ENCODE peak calls at places on chromosomes 5 and 9, in eight cellular contexts. Y is hippocampal formation; E is A673; W is MG63; L is M059J; R is stimulated activated naive CD8-positive, alpha-beta T cell treated with anti-CD3 and anti-CD28 coated beads, Interleukin-15, Interleukin-2, amounts not matched to agents 100 U/mL and 50 U/mL, for 24 hours; Q is activated T-cell treated with anti-CD3 and anti-CD28 coated beads, Interleukin-2, amount 50 U/mL, for 24 hours; M is stimulated activated CD8-positive, alpha-beta memory T cell treated with anti-CD3 and anti-CD28 coated beads, Interleukin-15, amount 100 ng/mL, for 1 hour. A is an unnamed sample.

GRCh38 chr9:1173986-1174385 is 123.8 kb downstream of the DMRT2 start:
- DNase-seq in R (no peak), M (no peak), Y (no peak), Q (no peak), L (no peak), W (no peak), E (no peak), A (no peak)

GRCh38 chr5:418681-419121 is 24.3 kb upstream of the EXOC3 start:
- DNase-seq in L (peak), Y (no peak), R (no peak), Q (no peak), M (no peak), W (no peak), E (no peak), A (no peak)

GRCh38 chr5:176618783-176619182 is 8.8 kb upstream of the GPRIN1 start:
- DNase-seq in L (peak), Y (no peak), M (no peak), E (no peak), W (no peak), Q (no peak), R (no peak), A (no peak)

GRCh38 chr5:149799119-149799623 is 69.1 kb downstream of the PPARGC1B start:
- DNase-seq in Y (no peak), L (peak), E (peak), Q (no peak), M (no peak), R (no peak), W (peak), A (no peak)

GRCh38 chr5:56024810-56025302 is 30.1 kb upstream of the IL6ST start:
- DNase-seq in M (no peak), Y (no peak), R (no peak), L (no peak), E (no peak), W (no peak), Q (no peak), A (no peak)

GRCh38 chr5:74639538-74640449 is 734 bp downstream of the ENC1 start:
- DNase-seq in R (peak), L (peak), E (peak), M (no peak), Q (peak), Y (no peak), W (peak), A (peak)

GRCh38 chr5:135486131-135486530 is 34.0 kb upstream of the TIFAB start:
- DNase-seq in L (no peak), Q (no peak), M (no peak), W (no peak), Y (no peak), R (no peak), E (no peak), A (no peak)

GRCh38 chr5:168072665-168073064 is 218.8 kb upstream of the WWC1 start:
- DNase-seq in L (no peak), W (no peak), M (no peak), R (no peak), E (peak), Q (no peak), Y (no peak), A (no peak)

GRCh38 chr5:39992617-39993203 is 567.9 kb upstream of the DAB2 start:
- DNase-seq in Q (no peak), R (no peak), M (no peak), E (no peak), W (no peak), Y (no peak), L (peak), A (no peak)

GRCh38 chr5:94969174-94969573 is 315.7 kb downstream of the MCTP1 start:
- DNase-seq in L (peak), Y (peak), Q (no peak), M (no peak), W (no peak), E (peak), R (no peak), A (no peak)

GRCh38 chr5:122129332-122129731 is at the start of gene ZNF474:
- DNase-seq in E (peak), M (no peak), L (peak), Q (no peak), R (no peak), Y (no peak), W (peak), A (no peak)

GRCh38 chr9:97970106-97970505 is 13.0 kb upstream of the ANP32B start:
- DNase-seq in E (no peak), Y (no peak), Q (no peak), W (no peak), R (no peak), M (no peak), L (no peak), A (no peak)

GRCh38 chr5:73968729-73969128 is 342.7 kb downstream of the ARHGEF28 start:
- DNase-seq in E (no peak), Q (no peak), M (no peak), R (no peak), W (no peak), Y (no peak), L (no peak), A (no peak)

GRCh38 chr5:143691278-143692236 is 120.4 kb upstream of the HMHB1 start:
- DNase-seq in E (no peak), Q (no peak), L (no peak), W (no peak), Y (no peak), M (no peak), R (no peak), A (no peak)

GRCh38 chr5:179239256-179240135 is 105.8 kb downstream of the ADAMTS2 start:
- DNase-seq in W (no peak), L (no peak), Q (peak), Y (no peak), M (no peak), R (no peak), E (no peak), A (no peak)

GRCh38 chr5:96961053-96961452 is 25.2 kb downstream of the LNPEP start:
- DNase-seq in Q (no peak), L (no peak), R (no peak), M (no peak), Y (no peak), W (no peak), E (peak), A (no peak)

GRCh38 chr5:140342287-140342686 is 4.1 kb downstream of the HBEGF start:
- DNase-seq in Y (no peak), E (peak), M (no peak), W (no peak), Q (no peak), L (no peak), R (peak), A (no peak)

GRCh38 chr5:36237756-36238155 is 4.0 kb downstream of the NADK2 start:
- DNase-seq in R (no peak), Q (no peak), L (peak), Y (no peak), W (no peak), M (no peak), E (no peak), A (no peak)

GRCh38 chr5:167759411-167759821 is 532.0 kb upstream of the WWC1 start:
- DNase-seq in Q (no peak), Y (no peak), W (peak), L (peak), M (no peak), E (no peak), R (no peak), A (no peak)

GRCh38 chr5:24850911-24851310 is 206.1 kb upstream of the CDH10 start:
- DNase-seq in L (no peak), R (no peak), W (no peak), Q (no peak), M (no peak), Y (no peak), E (no peak), A (no peak)

GRCh38 chr5:176793736-176794135 is 16.6 kb upstream of the UNC5A start:
- DNase-seq in M (no peak), Q (no peak), W (no peak), L (peak), Y (no peak), E (no peak), R (no peak), A (no peak)

GRCh38 chr5:66406761-66407289 is 189.4 kb upstream of the MAST4 start:
- DNase-seq in E (peak), L (peak), M (no peak), W (no peak), Y (no peak), Q (no peak), R (no peak), A (no peak)

GRCh38 chr5:147853372-147853987 is 22.0 kb upstream of the SPINK1 start:
- DNase-seq in M (no peak), L (no peak), Q (no peak), E (no peak), W (no peak), Y (no peak), R (no peak), A (no peak)

GRCh38 chr5:131769961-131770360 is 26.9 kb downstream of the FNIP1 start:
- DNase-seq in R (no peak), L (no peak), Y (no peak), W (no peak), E (no peak), Q (no peak), M (no peak), A (no peak)

GRCh38 chr9:74817281-74818181 is 70.2 kb downstream of the TRPM6 start:
- DNase-seq in M (no peak), R (no peak), Q (no peak), E (no peak), Y (no peak), W (no peak), L (peak), A (no peak)

GRCh38 chr5:159412284-159413046 is 82.2 kb upstream of the IL12B start:
- DNase-seq in L (peak), Y (no peak), W (peak), R (peak), Q (peak), M (peak), E (peak), A (no peak)

GRCh38 chr5:139131881-139132480 is 66.2 kb downstream of the SIL1 start:
- DNase-seq in L (no peak), Q (no peak), R (no peak), M (no peak), W (no peak), Y (peak), E (no peak), A (no peak)

GRCh38 chr9:95644377-95644776 is 127.6 kb upstream of the PTCH1 start:
- DNase-seq in W (peak), Y (no peak), M (no peak), L (peak), E (no peak), R (no peak), Q (no peak), A (no peak)

GRCh38 chr9:122058707-122059106 is 34.4 kb downstream of the TTLL11 start:
- DNase-seq in Q (no peak), M (no peak), L (no peak), Y (no peak), E (peak), W (no peak), R (no peak), A (no peak)

GRCh38 chr9:125663127-125663526 is 43.9 kb downstream of the MAPKAP1 start:
- DNase-seq in M (no peak), Q (no peak), L (peak), Y (no peak), E (peak), R (no peak), W (no peak), A (no peak)

GRCh38 chr5:174188300-174188699 is 142.8 kb downstream of the NSG2 start:
- DNase-seq in L (peak), E (no peak), Q (no peak), R (no peak), Y (no peak), M (no peak), W (peak), A (no peak)

GRCh38 chr9:125904155-125904841 is 157.1 kb downstream of the PBX3 start:
- DNase-seq in Q (no peak), L (peak), M (no peak), E (no peak), R (no peak), W (no peak), Y (no peak), A (no peak)

GRCh38 chr9:103867886-103868285 is 226.2 kb upstream of the SMC2 start:
- DNase-seq in R (no peak), L (no peak), E (no peak), Q (no peak), W (no peak), M (no peak), Y (no peak), A (no peak)

A was measured in substantia nigra.